ENCODE peak calls at places on chromosomes 12 and 14, in ten cellular contexts. Y is A673; S is kidney; M is NCI-H446; T is NCI-H774; V is CD4-positive, alpha-beta memory T cell; Q is caudate nucleus; U is NCI-H226; L is activated CD4-positive, alpha-beta T cell treated with anti-CD3 and anti-CD28 coated beads, Interleukin-2, amount 10 ng/mL, durations not matched to agents 7 days and 5 days; X is NCI-H1048. K is an unnamed sample.

GRCh38 chr14:75495399-75495798 is 26.9 kb upstream of the BATF start:
- DNase-seq in Y (no peak), S (no peak), M (no peak), T (no peak), V (no peak), Q (no peak), U (no peak), L (no peak), X (no peak), K (no peak)

GRCh38 chr12:103269962-103270361 is 225.8 kb downstream of the C12orf42 start:
- DNase-seq in Y (no peak), S (no peak), M (no peak), T (peak; percentile 61), V (no peak), Q (no peak), U (no peak), L (no peak), X (no peak), K (peak; percentile 68)

GRCh38 chr12:116539905-116540482 is 19.2 kb upstream of the MAP1LC3B2 start:
- DNase-seq in Y (peak; percentile 95), S (peak; percentile 86), M (peak; percentile 46), T (peak; percentile 32), V (no peak), Q (peak; percentile 35), U (no peak), L (no peak), X (no peak), K (no peak)

GRCh38 chr14:68458840-68459469 is 333.9 kb downstream of the ZFP36L1 start:
- DNase-seq in Y (peak; percentile 29), S (peak; percentile 81), M (peak; percentile 56), T (no peak), V (no peak), Q (no peak), U (peak; percentile 70), L (no peak), X (no peak), K (no peak)

GRCh38 chr12:6943719-6944380 is at the start of the genes C12orf57 and RNU7-1:
- DNase-seq in Y (peak; percentile 98), S (peak; percentile 94), M (peak; percentile 98), T (peak; percentile 86), V (peak; percentile 85), Q (peak; percentile 73), U (peak; percentile 86), L (peak; percentile 85), X (peak; percentile 41), K (peak; percentile 86)

GRCh38 chr12:121057794-121058193 is 18.7 kb upstream of the OASL start:
- DNase-seq in Y (no peak), S (no peak), M (no peak), T (no peak), V (no peak), Q (no peak), U (no peak), L (no peak), X (no peak), K (no peak)

GRCh38 chr12:75725505-75726120 is 214.2 kb upstream of the KRR1 start:
- DNase-seq in Y (peak; percentile 73), S (no peak), M (peak; percentile 84), T (no peak), V (no peak), Q (no peak), U (peak; percentile 77), L (no peak), X (no peak), K (peak; percentile 24)

GRCh38 chr14:72613196-72613974 is 280.5 kb downstream of the DPF3 start:
- DNase-seq in Y (no peak), S (peak; percentile 82), M (no peak), T (no peak), V (no peak), Q (no peak), U (peak; percentile 66), L (no peak), X (no peak), K (no peak)

GRCh38 chr12:9798008-9798619 is 29.2 kb upstream of the KLRF1 start:
- DNase-seq in Y (peak; percentile 53), S (no peak), M (no peak), T (peak; percentile 55), V (peak; percentile 73), Q (no peak), U (peak; percentile 73), L (peak; percentile 85), X (no peak), K (no peak)

GRCh38 chr12:69534389-69534822 is 50.9 kb upstream of the CCT2 start:
- DNase-seq in Y (peak; percentile 90), S (no peak), M (peak; percentile 57), T (peak; percentile 70), V (no peak), Q (peak; percentile 65), U (peak; percentile 100), L (peak; percentile 24), X (no peak), K (no peak)

GRCh38 chr14:22390824-22391461 is 198.1 kb downstream of the DAD1 start:
- DNase-seq in Y (no peak), S (no peak), M (no peak), T (no peak), V (no peak), Q (no peak), U (no peak), L (no peak), X (no peak), K (no peak)

GRCh38 chr12:108773798-108774788 is 42.8 kb upstream of the CORO1C start:
- DNase-seq in Y (peak; percentile 55), S (peak; percentile 88), M (no peak), T (peak; percentile 80), V (no peak), Q (peak; percentile 77), U (peak; percentile 14), L (no peak), X (no peak), K (peak; percentile 56)

GRCh38 chr14:91164676-91165075 is 50.8 kb downstream of the DGLUCY start:
- DNase-seq in Y (no peak), S (no peak), M (peak; percentile 20), T (no peak), V (no peak), Q (no peak), U (no peak), L (no peak), X (no peak), K (no peak)

GRCh38 chr12:107152331-107152730 is 59.0 kb upstream of the CRY1 start:
- DNase-seq in Y (no peak), S (no peak), M (no peak), T (no peak), V (no peak), Q (no peak), U (peak; percentile 84), L (no peak), X (no peak), K (no peak)

GRCh38 chr12:113862570-113863454 is 103.3 kb downstream of the RBM19 start:
- DNase-seq in Y (peak; percentile 69), S (no peak), M (no peak), T (no peak), V (no peak), Q (no peak), U (peak; percentile 57), L (no peak), X (no peak), K (peak; percentile 33)

GRCh38 chr12:26031814-26032213 is 73.3 kb downstream of the RASSF8 start:
- DNase-seq in Y (no peak), S (no peak), M (no peak), T (no peak), V (no peak), Q (no peak), U (no peak), L (no peak), X (no peak), K (no peak)

GRCh38 chr12:57019983-57020719 is 3.8 kb upstream of the TAC3 start:
- DNase-seq in Y (no peak), S (no peak), M (no peak), T (no peak), V (no peak), Q (no peak), U (no peak), L (no peak), X (no peak), K (no peak)

GRCh38 chr12:122958198-122958888 is 7.9 kb downstream of the ABCB9 start:
- DNase-seq in Y (no peak), S (no peak), M (no peak), T (no peak), V (no peak), Q (no peak), U (no peak), L (no peak), X (no peak), K (no peak)

GRCh38 chr12:3562484-3562883 is 71.5 kb downstream of the PRMT8 start:
- DNase-seq in Y (no peak), S (no peak), M (no peak), T (no peak), V (no peak), Q (no peak), U (no peak), L (no peak), X (no peak), K (no peak)

GRCh38 chr14:105023791-105024480 is 3.1 kb upstream of the CDCA4 start:
- DNase-seq in Y (no peak), S (no peak), M (no peak), T (no peak), V (no peak), Q (no peak), U (peak; percentile 71), L (no peak), X (no peak), K (no peak)

GRCh38 chr12:116432321-116432750 is 126.8 kb upstream of the MAP1LC3B2 start:
- DNase-seq in Y (no peak), S (no peak), M (peak; percentile 74), T (no peak), V (no peak), Q (no peak), U (peak; percentile 52), L (no peak), X (no peak), K (no peak)

GRCh38 chr14:104393199-104393897 is 186.2 kb upstream of the C14orf180 start:
- DNase-seq in Y (no peak), S (peak; percentile 76), M (no peak), T (no peak), V (no peak), Q (no peak), U (no peak), L (peak; percentile 5), X (no peak), K (no peak)

K was measured in SHP77 treated with DMSO at 0.1 percent for 48 hours.